ENCODE peak calls at places on chromosomes 12 and 14, in five cellular contexts. J, M, C, U and R are unnamed samples.

GRCh38 chr12:12008931-12009611 is 61.7 kb upstream of the BCL2L14 start:
- ATAC-seq in J (peak; percentile 66), C (no peak), M (peak; percentile 63), U (peak; percentile 49), R (no peak)

GRCh38 chr12:11630046-11630706 is 19.3 kb upstream of the ETV6 start:
- ATAC-seq in J (no peak), C (no peak), M (no peak), U (no peak), R (no peak)

GRCh38 chr12:120817559-120818330 is 86.4 kb downstream of the SPPL3 start:
- ATAC-seq in U (no peak), C (no peak), J (no peak), M (no peak), R (no peak)

GRCh38 chr12:2489266-2489665 is 305.5 kb upstream of the FKBP4 start:
- ATAC-seq in J (no peak), U (no peak), M (no peak), C (no peak), R (no peak)

GRCh38 chr12:106308611-106309010 is 6.1 kb downstream of the TCP11L2 start:
- ATAC-seq in C (no peak), U (no peak), J (no peak), M (no peak), R (no peak)

GRCh38 chr12:128801879-128802391 is 21.8 kb downstream of the SLC15A4 start:
- ATAC-seq in U (no peak), J (no peak), C (no peak), M (peak; percentile 7), R (no peak)

GRCh38 chr14:61505815-61506809 is 184.7 kb downstream of the PRKCH start:
- ATAC-seq in J (no peak), C (no peak), M (no peak), U (no peak), R (peak; percentile 50)

GRCh38 chr12:32548691-32549412 is 130.2 kb upstream of the DNM1L start:
- ATAC-seq in M (no peak), C (no peak), J (no peak), U (no peak), R (peak; percentile 64)

DNA sequence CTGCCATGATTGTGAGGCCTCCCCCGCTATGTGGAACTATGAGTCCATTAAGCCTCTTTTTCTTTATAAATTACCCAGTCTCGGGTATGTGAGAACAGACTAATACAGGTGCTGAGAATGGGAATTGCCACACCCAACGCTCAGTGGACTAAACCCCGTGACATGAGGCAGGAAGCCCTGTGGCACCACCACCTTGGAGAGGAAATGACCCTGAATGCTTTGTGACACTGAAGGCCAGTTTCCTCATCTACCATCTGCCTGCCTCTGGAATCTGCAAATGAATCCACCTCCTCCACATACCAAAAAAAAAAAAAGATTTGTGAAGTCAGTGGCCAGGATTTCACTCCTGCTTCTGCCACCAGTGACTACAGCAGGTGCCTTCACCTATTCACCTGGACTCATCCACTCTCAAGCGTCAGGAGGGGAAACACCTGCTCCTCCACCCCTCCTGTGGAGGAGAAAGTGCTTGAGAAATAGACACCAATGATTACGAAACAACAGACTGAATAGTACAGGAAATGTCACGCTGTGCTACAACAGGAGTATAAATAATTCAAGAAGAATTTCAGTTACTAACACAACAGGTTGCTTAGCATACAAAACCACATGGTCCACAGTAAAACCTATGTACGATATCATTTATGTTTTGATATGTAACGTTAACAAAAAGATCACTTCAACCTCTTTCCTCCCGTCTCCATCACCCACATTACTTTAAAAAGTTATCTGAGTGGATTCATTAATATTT is 41.4 kb downstream of the NT5DC3 start:
- ATAC-seq in C (no peak), J (peak; percentile 54), U (peak; percentile 80), M (no peak), R (peak; percentile 83)
- TF ChIP-seq EP300 in C (no peak), J (no peak), U (no peak), M (no peak), R (no peak)

DNA sequence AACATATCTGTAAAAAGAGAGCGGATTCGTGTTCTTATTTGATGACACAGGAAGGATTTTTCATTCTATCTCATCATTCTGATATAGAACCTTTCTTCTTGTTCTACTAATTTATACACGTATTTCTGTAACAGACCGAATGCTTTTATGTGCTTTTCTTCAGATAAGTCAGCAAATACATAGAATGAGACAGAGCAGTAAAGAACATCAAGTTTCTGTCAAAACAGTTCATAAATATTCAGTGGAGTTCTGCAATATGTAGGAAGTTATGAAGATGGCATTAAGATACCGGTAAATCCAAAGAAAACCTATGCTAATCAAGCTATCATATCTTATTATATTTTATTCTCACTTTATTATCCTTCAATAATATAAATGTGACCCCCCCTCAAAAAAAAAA is 280.6 kb downstream of the EGLN3 start:
- ATAC-seq in M (no peak), U (no peak), C (no peak), J (no peak), R (no peak)
- TF ChIP-seq POLR2AphosphoS5 in M (no peak), U (no peak), C (no peak), J (no peak), R (no peak)

DNA sequence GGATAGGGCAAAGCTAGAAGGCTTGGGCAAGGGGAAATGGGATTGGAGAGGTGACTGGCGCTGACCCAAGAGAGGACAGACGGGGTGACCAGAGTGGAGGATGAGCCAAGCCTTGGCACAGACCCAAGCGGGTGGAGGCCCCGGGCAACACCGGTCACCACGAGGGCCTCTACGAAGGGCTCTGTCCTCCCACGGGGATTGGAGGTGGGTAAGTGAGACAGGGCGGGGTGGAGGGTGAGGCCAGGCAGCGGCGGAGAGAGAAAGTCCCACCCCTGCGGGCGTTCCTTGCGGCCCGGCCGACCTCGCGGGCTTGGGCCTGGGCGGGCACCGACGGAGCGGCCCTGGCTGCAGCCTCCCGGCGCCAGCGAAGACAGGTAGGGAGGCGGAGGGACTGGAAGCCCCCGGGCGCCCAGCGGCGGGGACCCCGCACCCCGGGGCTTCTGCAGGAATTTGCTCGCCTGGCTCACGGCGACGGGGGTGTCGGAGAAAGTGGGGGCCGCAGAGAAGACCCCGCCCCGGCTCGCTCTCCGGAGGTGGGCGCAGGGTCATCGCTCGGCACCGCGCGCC is at the start of gene PAPLN:
- ATAC-seq in U (no peak), J (no peak), C (no peak), M (peak; percentile 65), R (peak; percentile 50)
- H3K4me3 ChIP-seq in U (peak within 1 kb of the TSS; percentile 62), J (peak within 1 kb of the TSS; percentile 73), C (no peak within 1 kb of the TSS), M (peak within 1 kb of the TSS; percentile 35), R (peak within 1 kb of the TSS; percentile 56)

GRCh38 chr14:106840258-106840657 is 1313.9 kb downstream of the TMEM121 start:
- ATAC-seq in J (no peak), M (peak; percentile 16), C (no peak), U (no peak), R (no peak)
- TF ChIP-seq EP300 in J (no peak), M (no peak), C (no peak), U (no peak), R (no peak)

DNA sequence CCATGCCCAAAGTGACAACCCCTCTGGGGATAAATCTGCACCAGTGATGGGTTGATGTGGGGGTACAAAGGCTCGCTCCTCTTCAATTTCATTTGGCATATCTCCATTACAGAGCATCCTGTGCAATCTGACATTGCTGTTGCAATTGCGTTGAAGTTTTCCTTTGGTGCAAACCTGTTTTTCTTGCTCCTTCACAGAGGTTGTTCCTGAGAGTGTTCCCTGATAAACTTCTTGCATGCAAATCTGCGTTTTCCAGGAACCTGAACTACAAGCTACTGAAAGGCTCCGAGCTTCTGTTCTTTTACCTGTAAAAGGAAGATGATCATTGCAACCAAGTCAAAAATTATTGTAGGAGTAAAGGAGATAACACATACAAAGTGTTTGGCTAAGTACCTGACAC is 26.1 kb downstream of the SERPINA11 start:
- ATAC-seq in U (no peak), M (no peak), J (no peak), C (no peak), R (no peak)
- TF ChIP-seq POLR2AphosphoS5 in U (no peak), M (no peak), J (no peak), C (no peak), R (no peak)

GRCh38 chr14:58353516-58354299 is 42.0 kb upstream of the TOMM20L start:
- ATAC-seq in M (no peak), U (no peak), J (no peak), C (no peak), R (no peak)
- H3K4me3 ChIP-seq in M (no peak overlapping the region), U (peak overlapping the region; percentile 20), J (no peak overlapping the region), C (no peak overlapping the region), R (peak overlapping the region; percentile 17)

GRCh38 chr12:108563135-108563803 is 873 bp downstream of the ISCU start:
- ATAC-seq in U (peak; percentile 78), M (peak; percentile 57), J (peak; percentile 68), C (peak; percentile 76), R (peak; percentile 43)
- TF ChIP-seq EP300 in U (no peak), M (peak; percentile 37), J (no peak), C (peak; percentile 83), R (no peak)

DNA sequence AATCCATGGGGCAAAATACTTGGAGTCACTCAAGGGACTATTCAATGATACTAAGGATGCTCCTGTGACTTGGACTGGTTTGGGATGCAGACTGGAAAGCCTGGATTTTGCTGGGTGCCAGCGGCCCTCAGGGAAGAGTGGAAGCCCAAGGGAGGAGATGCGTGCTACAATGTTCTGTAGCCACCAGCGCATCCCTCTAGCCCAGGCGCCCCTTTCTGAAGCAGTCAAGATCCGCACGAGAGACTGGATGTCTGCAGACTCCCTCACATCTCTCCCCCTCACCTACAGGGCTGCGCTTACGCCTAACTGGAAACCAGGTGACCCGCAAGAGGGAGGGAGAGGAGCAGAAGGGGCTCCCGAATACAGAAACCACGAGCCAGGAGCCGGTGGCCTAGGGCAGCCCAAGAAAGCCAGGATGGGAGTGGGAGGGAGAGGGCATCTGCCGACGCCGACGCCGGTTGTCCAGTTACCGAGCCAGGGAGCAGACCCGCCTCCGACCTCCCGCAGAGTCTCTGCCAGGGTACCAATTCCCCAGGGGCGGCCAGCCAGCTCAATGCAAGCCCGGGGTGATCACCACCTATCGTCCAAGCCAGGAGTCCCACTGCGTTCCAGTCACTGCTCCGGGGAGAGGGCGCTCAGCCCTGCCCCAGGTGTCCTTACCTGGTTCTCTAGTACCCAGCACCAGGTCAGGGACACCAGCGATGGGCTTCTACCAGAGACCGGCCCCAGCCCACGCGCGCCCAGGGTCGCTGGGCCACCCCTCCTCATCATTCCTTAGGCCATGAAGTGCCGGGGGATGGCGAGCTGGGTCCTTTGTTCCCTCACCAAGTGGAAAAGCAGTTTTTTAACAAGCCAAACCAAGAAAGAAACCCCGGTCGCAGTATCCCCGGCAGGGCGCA is 1.2 kb downstream of the NTN4 start:
- ATAC-seq in J (peak; percentile 84), M (no peak), C (no peak), U (peak; percentile 58), R (no peak)
- TF ChIP-seq POLR2AphosphoS5 in J (no peak), M (no peak), C (no peak), U (no peak), R (no peak)

GRCh38 chr14:24197066-24197465 is 1.8 kb upstream of the TM9SF1 start:
- ATAC-seq in M (no peak), J (no peak), U (no peak), C (peak; percentile 2), R (no peak)
- H3K4me3 ChIP-seq in M (peak overlapping the region; percentile 68), J (peak overlapping the region; percentile 91), U (no peak overlapping the region), C (peak overlapping the region; percentile 67), R (no peak overlapping the region)

GRCh38 chr14:100988411-100988900 is 84.9 kb upstream of the RTL1 start:
- ATAC-seq in C (no peak), M (peak; percentile 95), U (no peak), J (no peak), R (no peak)
- TF ChIP-seq EP300 in C (no peak), M (peak; percentile 10), U (no peak), J (no peak), R (no peak)